ENCODE peak calls at places on chromosomes 2 and 18, in eight cellular contexts. R, S, U, M, Q, F, W and Y are unnamed samples.
A peak's percentile ranks its signal among the peaks of the same experiment; 100 is the strongest.

GRCh38 chr2:95018861-95019550 is 6.5 kb upstream of the MAL start:
- DNase-seq in R (no peak), M (no peak), Q (peak; percentile 65), S (no peak), W (no peak), F (no peak), U (no peak), Y (no peak)

GRCh38 chr2:138722316-138722715 is 57.9 kb downstream of the NXPH2 start:
- DNase-seq in Q (no peak), M (no peak), U (no peak), W (no peak), R (no peak), S (no peak), F (no peak), Y (no peak)

GRCh38 chr2:218961651-218962570 is 2.4 kb downstream of the CDK5R2 start:
- DNase-seq in Q (no peak), F (no peak), W (no peak), R (no peak), M (no peak), S (no peak), U (no peak), Y (no peak)

GRCh38 chr2:109442715-109443319 is 170.9 kb downstream of the SEPTIN10 start:
- DNase-seq in Q (no peak), R (no peak), W (no peak), U (no peak), S (no peak), F (no peak), M (no peak), Y (no peak)

GRCh38 chr2:10185046-10185445 is 62.5 kb downstream of the RRM2 start:
- DNase-seq in W (no peak), Q (no peak), S (no peak), U (no peak), F (no peak), R (no peak), M (no peak), Y (no peak)

GRCh38 chr2:67560818-67561221 is 163.7 kb downstream of the ETAA1 start:
- DNase-seq in U (no peak), Q (no peak), F (no peak), W (no peak), M (no peak), S (no peak), R (no peak), Y (no peak)

GRCh38 chr2:119155633-119156032 is 2.9 kb downstream of the C1QL2 start:
- DNase-seq in U (no peak), Q (no peak), R (no peak), F (no peak), W (no peak), S (no peak), M (no peak), Y (no peak)

GRCh38 chr2:58702302-58702696 is 461.2 kb upstream of the FANCL start:
- DNase-seq in U (no peak), Q (no peak), W (no peak), F (peak; percentile 46), M (no peak), R (no peak), S (no peak), Y (no peak)

GRCh38 chr18:2568129-2568528 is 3.2 kb downstream of the METTL4 start:
- DNase-seq in U (no peak), W (no peak), S (no peak), F (no peak), M (no peak), Q (no peak), R (no peak), Y (no peak)

GRCh38 chr18:2570772-2571199 is 519 bp downstream of the METTL4 start:
- DNase-seq in U (peak; percentile 29), S (peak; percentile 66), Q (peak; percentile 82), R (peak; percentile 51), W (peak; percentile 32), F (peak; percentile 74), M (peak; percentile 68), Y (peak; percentile 83)

GRCh38 chr18:2571200-2572143 is at the start of the genes METTL4 and NDC80:
- DNase-seq in S (peak; percentile 82), F (peak; percentile 79), U (peak; percentile 53), W (peak; percentile 71), M (peak; percentile 85), R (peak; percentile 78), Q (peak; percentile 88), Y (peak; percentile 88)

GRCh38 chr18:2568605-2569004 is 2.7 kb downstream of the METTL4 start:
- DNase-seq in M (no peak), W (no peak), U (no peak), Q (no peak), R (no peak), F (no peak), S (no peak), Y (no peak)

GRCh38 chr18:2569338-2570207 is 1.7 kb downstream of the METTL4 start:
- DNase-seq in W (no peak), M (no peak), R (no peak), Q (no peak), U (no peak), S (no peak), F (no peak), Y (no peak)
- H3K4me3 ChIP-seq in W (peak overlapping the region; percentile 89), M (no peak overlapping the region), R (peak overlapping the region; percentile 17), Q (peak overlapping the region; percentile 68), U (peak overlapping the region; percentile 74), S (no peak overlapping the region), F (peak overlapping the region; percentile 87), Y (peak overlapping the region; percentile 87)

DNA sequence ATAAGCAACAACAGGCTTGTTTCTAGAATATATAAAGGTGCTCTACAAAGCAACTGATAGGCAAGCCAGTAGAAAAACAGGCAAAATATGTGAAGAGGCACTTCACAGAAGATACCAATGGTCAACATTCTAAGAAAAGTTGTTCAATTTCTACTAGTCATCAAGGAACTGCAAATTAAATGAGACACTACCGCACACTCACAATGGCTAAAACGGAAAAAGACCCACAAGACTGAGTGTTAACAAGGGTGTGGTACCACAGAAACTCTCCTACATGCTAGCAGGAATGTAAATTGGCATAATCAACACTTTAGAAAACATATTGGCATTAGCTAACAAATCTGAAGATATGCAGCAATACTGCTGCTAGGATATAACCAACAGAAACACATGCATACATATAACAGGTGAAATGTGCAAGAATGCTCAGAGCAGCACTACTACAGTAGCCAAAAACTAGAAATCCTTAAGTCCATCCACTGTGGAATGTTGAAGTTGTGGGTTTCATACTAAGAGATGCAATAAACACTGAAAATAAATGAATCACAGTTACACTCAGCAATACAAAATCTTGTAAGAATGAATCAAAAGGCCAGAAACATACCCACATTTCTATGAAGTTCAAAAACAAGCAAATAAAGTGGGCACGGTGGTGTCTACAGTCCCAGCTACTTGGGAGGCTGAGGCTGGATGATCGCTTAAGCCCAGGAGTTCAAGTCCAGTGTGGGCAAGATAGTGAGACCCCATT is 9.2 kb downstream of the RNU4ATAC start:
- DNase-seq in F (no peak), R (no peak), Q (no peak), W (no peak), M (no peak), S (no peak), U (no peak), Y (no peak)
- H3K4me3 ChIP-seq in F (no peak overlapping the region), R (no peak overlapping the region), Q (peak overlapping the region; percentile 7), W (no peak overlapping the region), M (no peak overlapping the region), S (no peak overlapping the region), U (no peak overlapping the region), Y (no peak overlapping the region)

DNA sequence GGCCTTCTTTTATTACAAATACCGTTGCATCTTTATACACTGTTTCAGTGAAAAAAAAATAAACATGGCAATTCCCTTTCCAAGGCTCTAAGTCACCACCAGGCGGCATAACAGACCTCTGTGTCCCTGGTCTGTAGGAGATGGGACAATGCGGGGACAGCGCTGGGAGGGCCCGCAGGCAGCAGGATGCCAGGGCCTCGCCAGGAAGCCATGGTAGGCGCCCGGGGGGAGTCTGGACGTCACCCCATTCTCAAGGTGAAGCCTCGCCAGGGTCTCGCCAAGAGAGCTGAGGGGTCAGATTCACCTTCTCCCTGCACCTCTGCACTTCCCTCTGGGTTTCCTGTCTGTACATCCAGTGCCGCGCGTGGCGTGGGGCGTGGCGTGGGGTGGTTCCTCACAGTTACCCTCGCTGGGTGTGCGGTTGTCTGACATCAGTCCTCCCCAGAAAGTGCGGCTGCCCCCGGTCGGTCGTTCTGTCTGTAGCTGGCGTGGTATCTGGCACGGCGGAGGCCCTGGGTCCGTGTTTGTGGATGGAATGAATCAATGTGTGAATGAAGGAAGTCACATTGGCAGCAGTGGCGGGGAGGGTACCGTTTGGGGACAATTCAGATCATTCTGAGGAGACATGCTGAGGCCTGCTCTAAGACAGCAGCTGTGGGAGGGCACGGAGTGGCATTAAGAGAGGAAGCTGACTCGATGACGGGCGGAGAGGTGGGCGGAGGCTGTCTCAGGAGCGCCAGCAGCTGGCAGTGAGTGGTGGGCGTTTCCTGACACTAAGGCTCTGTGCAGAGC is 45.9 kb downstream of the LRRFIP1 start:
- DNase-seq in M (no peak), Q (peak; percentile 93), S (peak; percentile 73), W (no peak), F (peak; percentile 55), R (peak; percentile 83), U (no peak), Y (no peak)
- H3K4me3 ChIP-seq in M (no peak overlapping the region), Q (peak overlapping the region; percentile 46), S (no peak overlapping the region), W (peak overlapping the region; percentile 4), F (peak overlapping the region; percentile 47), R (peak overlapping the region; percentile 70), U (no peak overlapping the region), Y (peak overlapping the region; percentile 50)

DNA sequence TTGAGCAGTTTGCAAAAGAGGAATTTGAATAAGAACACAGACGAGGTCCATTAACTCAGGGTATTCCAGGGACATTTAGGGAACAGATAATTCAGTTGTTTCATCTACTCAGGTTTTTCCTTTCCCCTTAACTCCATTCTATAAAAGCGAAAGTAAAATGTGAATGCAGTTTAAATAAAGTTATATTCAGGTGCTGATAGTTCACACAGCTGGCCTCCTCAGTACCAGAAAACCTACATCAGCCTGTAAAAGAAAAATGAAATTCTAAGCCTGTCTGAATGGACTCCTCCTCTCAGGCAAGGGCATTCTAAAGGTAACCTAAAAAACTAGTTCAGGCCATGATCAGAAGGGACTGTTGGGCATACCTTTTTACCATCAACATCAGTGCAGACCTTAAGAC is 873.8 kb downstream of the SUCLG1 start:
- DNase-seq in U (no peak), F (no peak), W (no peak), M (no peak), S (no peak), R (no peak), Q (no peak), Y (no peak)
- H3K4me3 ChIP-seq in U (no peak overlapping the region), F (no peak overlapping the region), W (no peak overlapping the region), M (no peak overlapping the region), S (no peak overlapping the region), R (no peak overlapping the region), Q (no peak overlapping the region), Y (peak overlapping the region; percentile 14)

GRCh38 chr2:242085941-242086621 is 216.6 kb downstream of the RTP5 start:
- DNase-seq in W (no peak), M (peak; percentile 76), Q (peak; percentile 72), F (no peak), U (no peak), R (no peak), S (peak; percentile 50), Y (no peak)
- H3K4me3 ChIP-seq in W (no peak overlapping the region), M (no peak overlapping the region), Q (peak overlapping the region; percentile 8), F (no peak overlapping the region), U (no peak overlapping the region), R (no peak overlapping the region), S (peak overlapping the region; percentile 25), Y (no peak overlapping the region)

GRCh38 chr2:105397025-105397722 is 1.7 kb downstream of the FHL2 start:
- DNase-seq in W (no peak), M (no peak), R (no peak), U (no peak), F (no peak), S (no peak), Q (no peak), Y (no peak)
- H3K4me3 ChIP-seq in W (peak overlapping the region; percentile 99), M (no peak overlapping the region), R (no peak overlapping the region), U (peak overlapping the region; percentile 98), F (peak overlapping the region; percentile 100), S (peak overlapping the region; percentile 70), Q (no peak overlapping the region), Y (peak overlapping the region; percentile 91)

GRCh38 chr2:163734911-163735691 is 707 bp downstream of the FIGN start:
- DNase-seq in W (no peak), F (peak; percentile 19), M (no peak), R (no peak), U (no peak), Q (no peak), S (no peak), Y (no peak)
- H3K4me3 ChIP-seq in W (peak overlapping the region; percentile 90), F (peak overlapping the region; percentile 89), M (peak overlapping the region; percentile 47), R (no peak overlapping the region), U (peak overlapping the region; percentile 60), Q (peak overlapping the region; percentile 57), S (peak overlapping the region; percentile 61), Y (peak overlapping the region; percentile 82)